ENCODE peak calls at places on chromosomes 13 and 19, in four cellular contexts. H is naive thymus-derived CD4-positive, alpha-beta T cell; U is aorta; A is stimulated activated CD4-positive, alpha-beta T cell treated with anti-CD3 and anti-CD28 coated beads, Interleukin-15, amount 100 ng/mL, for 48 hours. S is an unnamed sample.

GRCh38 chr13:46801831-46802230 is 4.9 kb upstream of the ESD start:
- DNase-seq in H (no peak), U (no peak), A (no peak), S (no peak)

GRCh38 chr19:383922-384800 is 24.8 kb downstream of the C2CD4C start:
- DNase-seq in H (no peak), U (peak; percentile 34), A (no peak), S (no peak)

GRCh38 chr13:79995334-79995733 is 345.6 kb downstream of the SPRY2 start:
- DNase-seq in H (no peak), U (no peak), A (no peak), S (no peak)

GRCh38 chr19:31905980-31906948 is 439.1 kb upstream of the ZNF507 start:
- DNase-seq in H (no peak), U (no peak), A (no peak), S (peak; percentile 58)

GRCh38 chr13:43865892-43866291 is 13.6 kb downstream of the CCDC122 start:
- DNase-seq in H (no peak), U (no peak), A (no peak), S (no peak)

GRCh38 chr19:4183967-4184717 is 1.7 kb downstream of the ANKRD24 start:
- DNase-seq in H (no peak), U (no peak), A (no peak), S (no peak)

GRCh38 chr13:24135674-24136300 is 24.7 kb upstream of the SPATA13 start:
- DNase-seq in H (no peak), U (no peak), A (no peak), S (no peak)

GRCh38 chr19:17541184-17541759 is 14.2 kb upstream of the COLGALT1 start:
- DNase-seq in H (no peak), U (no peak), A (no peak), S (no peak)

GRCh38 chr19:9996541-9996940 is 13.8 kb downstream of the COL5A3 start:
- DNase-seq in H (no peak), U (no peak), A (no peak), S (no peak)

GRCh38 chr13:102812616-102813287 is 13.8 kb downstream of the BIVM start:
- DNase-seq in H (no peak), U (no peak), A (no peak), S (no peak)

GRCh38 chr13:38577048-38577447 is 109.8 kb upstream of the FREM2 start:
- DNase-seq in H (no peak), U (no peak), A (no peak), S (no peak)

GRCh38 chr19:12052057-12052570 is 647 bp downstream of the ZNF878 start:
- DNase-seq in H (no peak), U (no peak), A (no peak), S (no peak)

GRCh38 chr19:18176367-18177310 is 3.0 kb downstream of the IFI30 start:
- DNase-seq in H (no peak), U (no peak), A (no peak), S (no peak)

GRCh38 chr19:35348909-35349611 is 1.4 kb downstream of the FFAR1 start:
- DNase-seq in H (no peak), U (no peak), A (no peak), S (no peak)

GRCh38 chr13:51475727-51476521 is 23.1 kb upstream of the INTS6 start:
- DNase-seq in H (no peak), U (no peak), A (no peak), S (no peak)

GRCh38 chr19:33481863-33482262 is 39.7 kb downstream of the PEPD start:
- DNase-seq in H (no peak), U (no peak), A (no peak), S (no peak)

GRCh38 chr13:98877936-98878335 is 99.9 kb downstream of the DOCK9 start:
- DNase-seq in H (no peak), U (no peak), A (no peak), S (no peak)

GRCh38 chr19:49210108-49210900 is 52.7 kb downstream of the TRPM4 start:
- DNase-seq in H (peak; percentile 54), U (peak; percentile 53), A (peak; percentile 50), S (peak; percentile 47)

GRCh38 chr19:10876459-10877240 is 5.3 kb downstream of the CARM1 start:
- DNase-seq in H (no peak), U (peak; percentile 71), A (no peak), S (no peak)

GRCh38 chr19:55703790-55704215 is 28.8 kb downstream of the EPN1 start:
- DNase-seq in H (peak; percentile 70), U (no peak), A (peak; percentile 24), S (no peak)

GRCh38 chr13:101654916-101655315 is 202.4 kb downstream of the ITGBL1 start:
- DNase-seq in H (no peak), U (no peak), A (no peak), S (no peak)

GRCh38 chr19:8663920-8664670 is 33.7 kb downstream of the NFILZ start:
- DNase-seq in H (no peak), U (peak; percentile 72), A (no peak), S (no peak)

GRCh38 chr13:90105276-90105675 is 1242.2 kb upstream of the MIR17HG start:
- DNase-seq in H (no peak), U (no peak), A (no peak), S (no peak)

GRCh38 chr19:34236035-34236793 is 18.1 kb upstream of the GARRE1 start:
- DNase-seq in H (no peak), U (no peak), A (no peak), S (no peak)

GRCh38 chr13:104460553-104460952 is 1394.3 kb upstream of the SLC10A2 start:
- DNase-seq in H (no peak), U (no peak), A (no peak), S (no peak)

GRCh38 chr13:41858783-41859182 is 102.1 kb downstream of the VWA8 start:
- DNase-seq in H (no peak), U (no peak), A (no peak), S (peak; percentile 28)

GRCh38 chr13:94641432-94641941 is 39.8 kb downstream of the GPR180 start:
- DNase-seq in H (no peak), U (no peak), A (no peak), S (no peak)

GRCh38 chr13:45113809-45114208 is 6.5 kb upstream of the GTF2F2 start:
- DNase-seq in H (no peak), U (no peak), A (no peak), S (no peak)

GRCh38 chr13:67554746-67555452 is 324.8 kb upstream of the PCDH9 start:
- DNase-seq in H (no peak), U (no peak), A (no peak), S (no peak)

S was measured in uterus.